ENCODE peak calls at places on chromosomes 7 and 10, in seven cellular contexts. T is spleen, D is AG10803, W is AG04450, Z is fibroblast of lung, A is mammary epithelial cell, F is brain microvascular endothelial cell. Q is an unnamed sample.
A peak's percentile ranks its signal among the peaks of the same experiment; 100 is the strongest.

GRCh38 chr7:51328351-51328801 is 11.8 kb upstream of the COBL start:
- DNase-seq in T (no peak), D (no peak), W (no peak), Z (no peak), A (no peak), F (no peak), Q (no peak)

GRCh38 chr7:55570218-55570873 is 2.0 kb downstream of the VOPP1 start:
- DNase-seq in T (no peak), D (peak; percentile 43), W (no peak), Z (peak; percentile 47), A (no peak), F (no peak), Q (no peak)

GRCh38 chr10:122263971-122264370 is 7.1 kb upstream of the BTBD16 start:
- DNase-seq in T (no peak), D (peak; percentile 96), W (peak; percentile 78), Z (peak; percentile 84), A (peak; percentile 59), F (peak; percentile 89), Q (peak; percentile 58)

GRCh38 chr7:94295805-94296204 is 98.9 kb upstream of the COL1A2 start:
- DNase-seq in T (no peak), D (peak; percentile 91), W (peak; percentile 60), Z (peak; percentile 81), A (peak; percentile 30), F (peak; percentile 62), Q (peak; percentile 67)

GRCh38 chr7:70734436-70734835 is 397.5 kb upstream of the GALNT17 start:
- DNase-seq in T (no peak), D (no peak), W (no peak), Z (peak; percentile 49), A (no peak), F (no peak), Q (no peak)

GRCh38 chr10:28769147-28769604 is 91.9 kb downstream of the BAMBI start:
- DNase-seq in T (no peak), D (no peak), W (no peak), Z (no peak), A (no peak), F (no peak), Q (no peak)

GRCh38 chr10:20797290-20797689 is 99.8 kb downstream of the NEBL start:
- DNase-seq in T (no peak), D (no peak), W (no peak), Z (no peak), A (no peak), F (no peak), Q (no peak)

GRCh38 chr10:78514459-78514858 is 480.8 kb downstream of the RPS24 start:
- DNase-seq in T (no peak), D (no peak), W (no peak), Z (no peak), A (no peak), F (no peak), Q (no peak)

GRCh38 chr10:22649390-22649841 is 65.0 kb downstream of the PIP4K2A start:
- DNase-seq in T (no peak), D (no peak), W (no peak), Z (no peak), A (no peak), F (no peak), Q (no peak)

GRCh38 chr10:15433850-15434537 is 62.9 kb upstream of the FAM171A1 start:
- DNase-seq in T (no peak), D (peak; percentile 58), W (peak; percentile 36), Z (peak; percentile 32), A (peak; percentile 25), F (peak; percentile 45), Q (peak; percentile 42)

GRCh38 chr10:110664483-110665420 is 20.6 kb downstream of the RBM20 start:
- DNase-seq in T (no peak), D (peak; percentile 96), W (peak; percentile 85), Z (peak; percentile 92), A (peak; percentile 88), F (peak; percentile 90), Q (peak; percentile 74)

GRCh38 chr7:134625571-134625970 is 21.1 kb upstream of the BPGM start:
- DNase-seq in T (no peak), D (peak; percentile 96), W (peak; percentile 76), Z (peak; percentile 86), A (peak; percentile 90), F (peak; percentile 40), Q (no peak)

DNA sequence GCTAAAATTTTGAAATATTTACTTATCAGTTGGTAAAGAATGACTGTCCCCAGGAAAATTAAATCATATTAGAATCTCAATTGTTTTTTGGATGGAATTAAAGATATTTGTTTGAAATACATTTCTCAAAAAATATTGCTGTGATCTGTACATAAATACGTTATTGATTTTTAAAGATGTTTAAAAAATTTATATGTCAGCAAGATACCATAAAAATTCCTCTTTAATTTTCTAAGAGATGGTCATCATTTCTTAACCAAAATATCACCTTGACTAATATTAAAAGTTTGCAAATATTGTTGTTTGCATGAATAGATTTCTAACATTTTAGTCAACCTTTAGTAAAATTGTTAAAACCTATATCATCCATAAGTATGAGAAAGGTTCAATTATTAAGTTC is 147.4 kb upstream of the WNT16 start:
- DNase-seq in T (no peak), D (no peak), W (no peak), Z (no peak), A (no peak), F (no peak), Q (no peak)
- H3K4me3 ChIP-seq in T (no peak overlapping the region), D (no peak overlapping the region), W (no peak overlapping the region), Z (no peak overlapping the region), A (no peak overlapping the region), F (no peak overlapping the region), Q (no peak overlapping the region)

DNA sequence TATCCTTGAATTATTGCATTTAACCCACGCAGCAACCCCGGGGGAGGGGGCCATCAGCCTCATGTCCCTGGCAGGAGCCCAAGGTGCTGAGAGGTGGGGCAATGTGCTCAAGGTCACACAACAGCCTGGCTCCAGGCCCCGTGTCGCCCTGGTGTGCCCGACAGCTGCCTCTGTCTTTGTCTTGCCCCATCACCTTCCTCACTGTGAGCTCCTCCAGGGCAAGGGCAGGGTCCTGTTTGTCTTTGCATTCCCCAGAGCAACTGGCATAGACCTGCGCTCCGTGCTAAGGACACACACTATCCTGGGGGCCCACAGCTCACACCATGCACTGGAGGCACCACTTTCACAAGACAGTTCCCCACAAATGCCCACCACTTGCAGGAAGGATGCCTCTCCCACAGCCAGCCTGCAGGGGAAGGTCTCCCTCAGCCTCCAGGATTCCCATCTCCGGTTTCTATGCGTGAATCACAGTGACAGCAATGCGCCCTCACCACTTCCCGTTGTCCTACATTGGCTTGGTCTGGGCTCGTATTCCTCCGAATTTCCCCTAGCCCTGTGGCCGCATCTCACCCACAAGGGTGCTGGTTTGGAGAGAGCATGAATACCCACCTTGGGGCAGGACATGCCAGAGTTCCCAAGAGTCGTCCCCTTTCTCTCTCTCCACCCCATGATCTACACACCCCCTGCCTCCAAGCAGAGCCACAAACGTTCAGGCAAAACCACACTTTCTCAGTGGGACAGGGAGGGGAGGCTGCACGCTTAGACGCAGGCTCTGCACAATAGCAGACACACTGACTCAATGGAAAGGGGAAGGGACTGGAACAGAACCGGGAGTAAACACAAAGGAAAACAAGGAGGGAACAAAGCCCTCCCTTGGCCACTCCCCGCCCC is 10.3 kb downstream of the ITPRIP start:
- DNase-seq in T (peak; percentile 79), D (peak; percentile 81), W (no peak), Z (peak; percentile 90), A (peak; percentile 96), F (peak; percentile 85), Q (peak; percentile 59)
- TF ChIP-seq CTCF in T (no peak), D (peak; percentile 54), W (peak; percentile 36), Z (peak; percentile 27), A (peak; percentile 2), F (peak; percentile 52), Q (no peak)

GRCh38 chr7:120278773-120279172 is 5.8 kb downstream of the KCND2 start:
- DNase-seq in T (no peak), D (no peak), W (no peak), Z (no peak), A (no peak), F (no peak), Q (no peak)
- H3K4me3 ChIP-seq in T (no peak overlapping the region), D (no peak overlapping the region), W (no peak overlapping the region), Z (no peak overlapping the region), A (no peak overlapping the region), F (no peak overlapping the region), Q (no peak overlapping the region)

DNA sequence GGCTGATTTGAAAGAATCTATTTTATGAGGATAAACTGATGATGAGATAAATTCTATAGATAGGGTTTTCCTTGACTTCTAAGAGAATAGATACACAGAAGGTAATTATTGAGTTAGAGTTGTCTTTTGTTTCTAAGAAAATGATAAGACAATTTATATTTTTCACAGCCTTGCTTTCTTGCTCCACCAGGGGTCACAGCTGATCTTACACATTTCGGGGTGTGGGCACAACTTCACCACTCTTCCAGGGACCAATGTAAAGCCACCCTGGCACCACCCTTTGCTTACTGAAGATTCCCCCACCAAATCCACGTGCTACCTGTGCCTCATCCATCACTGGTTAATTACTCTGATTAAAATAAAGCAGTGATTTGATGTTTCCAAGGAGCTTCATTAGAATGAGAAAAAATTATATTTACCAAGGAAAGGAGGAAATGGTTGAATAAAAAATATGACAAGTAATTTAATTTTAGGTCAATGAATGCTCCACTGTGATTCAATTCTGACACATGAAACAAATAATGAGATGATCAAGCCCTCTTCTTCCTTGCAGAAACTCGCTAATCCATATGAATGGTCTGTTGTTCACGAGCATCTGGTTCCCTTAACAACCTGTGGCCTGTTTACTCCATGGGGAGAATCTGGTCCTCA is 177.3 kb upstream of the TNS3 start:
- DNase-seq in T (no peak), D (no peak), W (no peak), Z (no peak), A (peak; percentile 19), F (no peak), Q (no peak)
- TF ChIP-seq CTCF in T (peak; percentile 8), D (peak; percentile 38), W (peak; percentile 38), Z (peak; percentile 40), A (peak; percentile 30), F (peak; percentile 54), Q (no peak)

Q was measured in HFF-Myc.